ENCODE peak calls at places on chromosomes 4 and X, in four cellular contexts. A, F, T and N are unnamed samples.

GRCh38 chr4:7936963-7937362 is 2.7 kb downstream of the AFAP1 start:
- DNase-seq in F (no peak), T (no peak), A (no peak), N (no peak)

GRCh38 chr4:118849867-118850812 is 14.2 kb upstream of the SEC24D start:
- DNase-seq in T (peak), F (no peak), A (peak), N (no peak)

GRCh38 chr4:67875011-67875410 is 8.8 kb downstream of the TMPRSS11D start:
- DNase-seq in T (no peak), F (no peak), A (no peak), N (no peak)

GRCh38 chr4:30714408-30715031 is 5.6 kb upstream of the PCDH7 start:
- DNase-seq in T (peak), A (no peak), F (no peak), N (peak)

GRCh38 chr4:143420227-143420626 is 83.6 kb downstream of the GAB1 start:
- DNase-seq in T (no peak), A (no peak), F (no peak), N (no peak)

GRCh38 chr4:113447695-113448265 is 313.8 kb downstream of the CAMK2D start:
- DNase-seq in A (no peak), T (no peak), F (no peak), N (no peak)

GRCh38 chr4:55297346-55297745 is 48.7 kb upstream of the SRD5A3 start:
- DNase-seq in F (no peak), T (peak), A (no peak), N (no peak)

GRCh38 chr4:100367451-100367850 is 150.4 kb downstream of the EMCN start:
- DNase-seq in T (no peak), F (no peak), A (no peak), N (no peak)

GRCh38 chr4:56480691-56481090 is 13.3 kb downstream of the SRP72 start:
- DNase-seq in A (no peak), T (no peak), F (no peak), N (no peak)

GRCh38 chr4:166421556-166422156 is 548.6 kb downstream of the TLL1 start:
- DNase-seq in A (no peak), F (no peak), T (peak), N (no peak)

GRCh38 chr4:48340276-48340904 is 939 bp upstream of the SLAIN2 start:
- DNase-seq in F (no peak), A (no peak), T (peak), N (no peak)

GRCh38 chrX:15404712-15405111 is 20.5 kb upstream of the VEGFD start:
- DNase-seq in T (no peak), F (no peak), A (no peak), N (no peak)

GRCh38 chr4:384311-385010 is 46.8 kb downstream of the ZNF141 start:
- DNase-seq in T (no peak), F (no peak), A (no peak), N (no peak)

GRCh38 chrX:85024562-85024961 is 20.9 kb downstream of the APOOL start:
- DNase-seq in F (no peak), T (no peak), A (no peak), N (no peak)

GRCh38 chr4:4852591-4853362 is 6.7 kb upstream of the MSX1 start:
- DNase-seq in T (no peak), A (no peak), F (no peak), N (no peak)

GRCh38 chr4:184347251-184348239 is 126.8 kb downstream of the IRF2 start:
- DNase-seq in T (peak), F (no peak), A (no peak), N (peak)

GRCh38 chr4:59968796-59969195 is 1231.3 kb upstream of the ADGRL3 start:
- DNase-seq in F (no peak), T (no peak), A (no peak), N (no peak)

GRCh38 chr4:186596850-186597390 is 41.6 kb upstream of the MTNR1A start:
- DNase-seq in T (no peak), F (no peak), A (no peak), N (no peak)

GRCh38 chrX:38365939-38366338 is 13.5 kb downstream of the OTC start:
- DNase-seq in T (no peak), A (no peak), F (no peak), N (no peak)

GRCh38 chrX:46959985-46960700 is 47.9 kb downstream of the JADE3 start:
- DNase-seq in A (no peak), F (no peak), T (no peak), N (no peak)

GRCh38 chr4:122583906-122584305 is 37.0 kb downstream of the IL21 start:
- DNase-seq in F (no peak), A (no peak), T (no peak), N (no peak)

GRCh38 chr4:78395642-78396041 is 155.9 kb upstream of the ANXA3 start:
- DNase-seq in T (no peak), F (no peak), A (no peak), N (no peak)

GRCh38 chrX:40145670-40146470 is 48.1 kb upstream of the BCOR start:
- DNase-seq in T (no peak), F (no peak), A (no peak), N (no peak)